ENCODE peak calls at places on chromosomes 6 and 20, in seven cellular contexts. J is pancreas, Z is lung, D is left ventricle myocardium inferior, P is Peyer's patch, Q is tibial artery, V is colonic mucosa. B is an unnamed sample.
A peak's percentile ranks its signal among the peaks of the same experiment; 100 is the strongest.

GRCh38 chr6:14922306-14922705 is 323.6 kb upstream of the JARID2 start:
- DNase-seq in J (no peak), Z (no peak), D (no peak), P (no peak), Q (no peak), V (no peak), B (no peak)

GRCh38 chr6:112289039-112289566 is 34.7 kb upstream of the LAMA4 start:
- DNase-seq in J (peak; percentile 11), Z (peak; percentile 33), D (peak; percentile 77), P (no peak), Q (peak; percentile 85), V (peak; percentile 43), B (no peak)

GRCh38 chr20:37365760-37366638 is 20.1 kb downstream of the SRC start:
- DNase-seq in J (no peak), Z (no peak), D (no peak), P (no peak), Q (peak; percentile 7), V (no peak), B (no peak)

GRCh38 chr6:1610497-1611321 is 994 bp downstream of the FOXC1 start:
- DNase-seq in J (no peak), Z (no peak), D (no peak), P (no peak), Q (peak; percentile 68), V (no peak), B (no peak)

GRCh38 chr20:33915726-33916331 is 77.9 kb upstream of the RALY start:
- DNase-seq in J (peak; percentile 52), Z (no peak), D (peak; percentile 18), P (peak; percentile 71), Q (no peak), V (peak; percentile 59), B (peak; percentile 45)

GRCh38 chr6:24943774-24944173 is 8.0 kb upstream of the RIPOR2 start:
- DNase-seq in J (no peak), Z (no peak), D (no peak), P (no peak), Q (no peak), V (no peak), B (no peak)

GRCh38 chr6:109486068-109486467 is 3.0 kb upstream of the ZBTB24 start:
- DNase-seq in J (no peak), Z (no peak), D (no peak), P (no peak), Q (no peak), V (peak; percentile 40), B (no peak)

GRCh38 chr6:37324131-37325033 is 29.4 kb upstream of the RNF8 start:
- DNase-seq in J (no peak), Z (no peak), D (no peak), P (no peak), Q (no peak), V (no peak), B (no peak)

GRCh38 chr6:43088654-43089056 is 12.5 kb downstream of the PTK7 start:
- DNase-seq in J (no peak), Z (no peak), D (no peak), P (no peak), Q (no peak), V (no peak), B (no peak)

GRCh38 chr6:4687656-4687988 is 88.6 kb upstream of the CDYL start:
- DNase-seq in J (no peak), Z (no peak), D (no peak), P (no peak), Q (no peak), V (no peak), B (no peak)

GRCh38 chr6:72624557-72625160 is 2.8 kb downstream of the KCNQ5 start:
- DNase-seq in J (no peak), Z (no peak), D (no peak), P (no peak), Q (no peak), V (no peak), B (peak; percentile 9)

GRCh38 chr6:169044376-169045230 is 209.0 kb downstream of the THBS2 start:
- DNase-seq in J (no peak), Z (no peak), D (no peak), P (no peak), Q (no peak), V (no peak), B (no peak)

GRCh38 chr20:11850901-11851300 is 66.8 kb upstream of the BTBD3 start:
- DNase-seq in J (no peak), Z (no peak), D (no peak), P (no peak), Q (no peak), V (no peak), B (no peak)

GRCh38 chr6:149037026-149037734 is 280.3 kb upstream of the TAB2 start:
- DNase-seq in J (no peak), Z (no peak), D (no peak), P (no peak), Q (no peak), V (no peak), B (no peak)

GRCh38 chr20:58899518-58899917 is 47.0 kb downstream of the GNAS start:
- DNase-seq in J (no peak), Z (no peak), D (no peak), P (no peak), Q (no peak), V (no peak), B (no peak)

GRCh38 chr6:168091381-168092264 is 12.6 kb upstream of the FRMD1 start:
- DNase-seq in J (peak; percentile 19), Z (no peak), D (no peak), P (no peak), Q (no peak), V (no peak), B (no peak)

GRCh38 chr6:39321761-39322160 is 741 bp downstream of the KCNK16 start:
- DNase-seq in J (no peak), Z (no peak), D (no peak), P (no peak), Q (no peak), V (no peak), B (no peak)

GRCh38 chr20:53146201-53146891 is 174.2 kb downstream of the TSHZ2 start:
- DNase-seq in J (no peak), Z (no peak), D (no peak), P (no peak), Q (no peak), V (no peak), B (no peak)

GRCh38 chr6:84466521-84466920 is 239.1 kb upstream of the CEP162 start:
- DNase-seq in J (no peak), Z (no peak), D (no peak), P (no peak), Q (no peak), V (no peak), B (no peak)

GRCh38 chr6:121851056-121851455 is 415.6 kb downstream of the GJA1 start:
- DNase-seq in J (no peak), Z (no peak), D (no peak), P (no peak), Q (no peak), V (no peak), B (no peak)

GRCh38 chr20:58634121-58634817 is 16.8 kb upstream of the STX16 start:
- DNase-seq in J (no peak), Z (no peak), D (no peak), P (no peak), Q (peak; percentile 32), V (no peak), B (no peak)

GRCh38 chr6:47153066-47153755 is 111.1 kb upstream of the ADGRF1 start:
- DNase-seq in J (no peak), Z (no peak), D (no peak), P (no peak), Q (no peak), V (no peak), B (no peak)

GRCh38 chr6:134676307-134677281 is 273.3 kb downstream of the ALDH8A1 start:
- DNase-seq in J (no peak), Z (no peak), D (no peak), P (peak; percentile 76), Q (no peak), V (peak; percentile 69), B (no peak)

DNA sequence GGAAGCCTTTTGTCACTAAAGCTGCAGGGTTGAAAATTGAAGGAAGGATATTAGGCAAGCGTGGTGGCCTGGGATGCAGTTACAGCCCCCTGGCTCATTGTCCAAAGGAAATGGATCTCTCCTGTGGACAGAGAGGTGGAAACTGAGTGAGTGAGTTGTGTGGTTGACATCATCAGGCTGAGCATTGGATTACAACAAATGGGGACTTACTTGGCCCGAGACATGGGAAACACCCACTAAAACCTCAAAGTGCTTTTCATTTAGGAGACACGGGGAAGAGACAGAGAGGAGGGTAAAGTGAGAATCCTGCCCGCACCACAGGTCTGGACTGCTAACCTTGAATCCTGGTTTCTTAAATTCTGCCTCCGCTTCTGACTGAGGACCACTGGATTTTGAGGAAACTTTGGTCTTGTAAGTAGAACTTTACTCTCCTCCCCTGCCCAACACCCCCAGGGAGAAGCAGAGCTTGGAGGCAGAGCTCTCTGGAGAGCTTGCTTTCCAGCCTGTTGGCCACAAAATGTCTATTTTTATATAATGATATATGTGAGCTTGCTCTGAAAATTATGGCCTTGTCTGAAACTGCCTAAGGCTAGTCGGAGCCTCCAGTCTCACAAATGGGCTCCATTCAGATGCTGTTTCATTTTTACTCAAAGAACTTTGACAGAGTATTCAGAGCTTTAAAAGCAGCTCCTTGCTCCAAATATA is at the start of gene PKIG:
- DNase-seq in J (no peak), Z (no peak), D (no peak), P (no peak), Q (no peak), V (no peak), B (no peak)
- H3K4me3 ChIP-seq in J (no peak within 1 kb of the TSS), Z (peak within 1 kb of the TSS; percentile 48), D (peak within 1 kb of the TSS; percentile 74), P (peak within 1 kb of the TSS; percentile 19), Q (peak within 1 kb of the TSS; percentile 44), V (peak within 1 kb of the TSS; percentile 18), B (no peak within 1 kb of the TSS)

GRCh38 chr20:1281279-1282057 is 15.4 kb downstream of the SNPH start:
- DNase-seq in J (no peak), Z (no peak), D (no peak), P (no peak), Q (no peak), V (no peak), B (no peak)

GRCh38 chr20:1282966-1283365 is 16.9 kb downstream of the SNPH start:
- DNase-seq in J (no peak), Z (no peak), D (no peak), P (no peak), Q (no peak), V (no peak), B (no peak)

GRCh38 chr20:1278993-1279392 is 12.9 kb downstream of the SNPH start:
- DNase-seq in J (no peak), Z (no peak), D (no peak), P (no peak), Q (no peak), V (no peak), B (no peak)

GRCh38 chr20:1278323-1278660 is 12.2 kb downstream of the SNPH start:
- DNase-seq in J (no peak), Z (no peak), D (no peak), P (no peak), Q (no peak), V (no peak), B (no peak)

GRCh38 chr20:1280421-1281102 is 14.5 kb downstream of the SNPH start:
- DNase-seq in J (no peak), Z (no peak), D (no peak), P (no peak), Q (no peak), V (no peak), B (no peak)
- H3K27ac ChIP-seq in J (no peak overlapping the region), Z (no peak overlapping the region), D (peak overlapping the region; percentile 61), P (no peak overlapping the region), Q (no peak overlapping the region), V (no peak overlapping the region), B (no peak overlapping the region)

GRCh38 chr20:9838035-9838377 is 870 bp downstream of the PAK5 start:
- DNase-seq in J (no peak), Z (no peak), D (no peak), P (no peak), Q (no peak), V (no peak), B (no peak)
- H3K4me3 ChIP-seq in J (peak overlapping the region; percentile 49), Z (no peak overlapping the region), D (peak overlapping the region; percentile 39), P (no peak overlapping the region), Q (peak overlapping the region; percentile 48), V (no peak overlapping the region), B (no peak overlapping the region)

GRCh38 chr6:52536424-52536916 is 40.4 kb downstream of the TRAM2 start:
- DNase-seq in J (no peak), Z (no peak), D (no peak), P (no peak), Q (no peak), V (no peak), B (no peak)
- H3K27ac ChIP-seq in J (no peak overlapping the region), Z (no peak overlapping the region), D (no peak overlapping the region), P (no peak overlapping the region), Q (peak overlapping the region; percentile 55), V (no peak overlapping the region), B (no peak overlapping the region)

B was measured in CD4-positive, alpha-beta memory T cell.